ENCODE peak calls at places on chromosomes 5 and 9, in eight cellular contexts. D is fibroblast of lung, J is foreskin fibroblast, H is glutamatergic neuron, C is astrocyte of the spinal cord, B is bronchial epithelial cell, Q is GM10248, E is WTC11. O is an unnamed sample.
A peak's percentile ranks its signal among the peaks of the same experiment; 100 is the strongest.

GRCh38 chr5:83378624-83379259 is 92.8 kb upstream of the VCAN start:
- DNase-seq in D (no peak), J (no peak), H (no peak), C (no peak), B (no peak), Q (no peak), E (no peak), O (no peak)

GRCh38 chr5:119022017-119022745 is 33.8 kb upstream of the DTWD2 start:
- DNase-seq in D (peak; percentile 71), J (peak; percentile 61), H (no peak), C (peak; percentile 62), B (peak; percentile 58), Q (peak; percentile 38), E (no peak), O (no peak)

GRCh38 chr5:113520429-113520828 is 6.9 kb downstream of the YTHDC2 start:
- DNase-seq in D (peak; percentile 47), J (peak; percentile 63), H (no peak), C (peak; percentile 39), B (peak; percentile 44), Q (peak; percentile 24), E (no peak), O (no peak)

GRCh38 chr5:151213803-151214613 is 9.9 kb downstream of the CCDC69 start:
- DNase-seq in D (peak; percentile 53), J (peak; percentile 25), H (no peak), C (no peak), B (peak; percentile 47), Q (peak; percentile 90), E (peak; percentile 40), O (no peak)

GRCh38 chr5:98750693-98751092 is 22.8 kb upstream of the RGMB start:
- DNase-seq in D (no peak), J (no peak), H (no peak), C (no peak), B (peak; percentile 36), Q (no peak), E (peak; percentile 52), O (peak; percentile 21)

GRCh38 chr5:15013654-15014463 is 142.3 kb upstream of the ANKH start:
- DNase-seq in D (peak; percentile 84), J (peak; percentile 81), H (no peak), C (peak; percentile 85), B (peak; percentile 72), Q (peak; percentile 35), E (no peak), O (peak; percentile 17)

GRCh38 chr5:75265731-75266130 is 29.1 kb upstream of the ANKRD31 start:
- DNase-seq in D (peak; percentile 53), J (peak; percentile 58), H (no peak), C (peak; percentile 44), B (peak; percentile 59), Q (peak; percentile 20), E (no peak), O (no peak)

GRCh38 chr5:61004448-61004847 is 59.4 kb downstream of the NDUFAF2 start:
- DNase-seq in D (no peak), J (no peak), H (no peak), C (peak; percentile 19), B (no peak), Q (no peak), E (no peak), O (no peak)

GRCh38 chr5:76422742-76423141 is 19.7 kb downstream of the IQGAP2 start:
- DNase-seq in D (no peak), J (no peak), H (no peak), C (no peak), B (no peak), Q (no peak), E (no peak), O (no peak)

GRCh38 chr5:18270635-18271338 is 636.5 kb downstream of the TAF11L14 start:
- DNase-seq in D (no peak), J (no peak), H (no peak), C (no peak), B (peak; percentile 65), Q (no peak), E (no peak), O (no peak)

GRCh38 chr5:135395451-135395850 is 3.6 kb downstream of the MACROH2A1 start:
- DNase-seq in D (no peak), J (no peak), H (no peak), C (no peak), B (no peak), Q (peak; percentile 6), E (no peak), O (no peak)

GRCh38 chr5:78757269-78758053 is 108.9 kb upstream of the LHFPL2 start:
- DNase-seq in D (peak; percentile 69), J (peak; percentile 93), H (no peak), C (peak; percentile 68), B (no peak), Q (no peak), E (no peak), O (no peak)

GRCh38 chr9:89606567-89607311 is 1.9 kb downstream of the GADD45G start:
- DNase-seq in D (peak; percentile 7), J (peak; percentile 12), H (peak; percentile 83), C (no peak), B (peak; percentile 42), Q (no peak), E (peak; percentile 41), O (peak; percentile 54)

GRCh38 chr9:86667307-86667706 is 280.0 kb downstream of the GAS1 start:
- DNase-seq in D (peak; percentile 29), J (peak; percentile 70), H (no peak), C (peak; percentile 73), B (no peak), Q (no peak), E (no peak), O (no peak)

GRCh38 chr5:998276-998974 is 10.2 kb upstream of the NKD2 start:
- DNase-seq in D (no peak), J (no peak), H (no peak), C (no peak), B (no peak), Q (no peak), E (peak; percentile 2), O (no peak)

GRCh38 chr5:78624011-78624541 is 24.5 kb downstream of the LHFPL2 start:
- DNase-seq in D (no peak), J (no peak), H (no peak), C (no peak), B (no peak), Q (no peak), E (no peak), O (no peak)

GRCh38 chr9:116434314-116434713 is 252.8 kb upstream of the TRIM32 start:
- DNase-seq in D (no peak), J (no peak), H (no peak), C (no peak), B (no peak), Q (no peak), E (no peak), O (no peak)

GRCh38 chr9:99489043-99489378 is 266.9 kb downstream of the SEC61B start:
- DNase-seq in D (peak; percentile 90), J (peak; percentile 85), H (no peak), C (peak; percentile 32), B (peak; percentile 21), Q (no peak), E (no peak), O (no peak)

GRCh38 chr9:124558777-124559470 is 51.7 kb upstream of the NR5A1 start:
- DNase-seq in D (no peak), J (no peak), H (no peak), C (no peak), B (no peak), Q (no peak), E (no peak), O (no peak)

GRCh38 chr5:114367029-114367428 is 5.2 kb downstream of the KCNN2 start:
- DNase-seq in D (peak; percentile 36), J (peak; percentile 50), H (no peak), C (no peak), B (peak; percentile 10), Q (no peak), E (no peak), O (no peak)

GRCh38 chr9:95341262-95342011 is 23.9 kb upstream of the FANCC start:
- DNase-seq in D (peak; percentile 65), J (peak; percentile 44), H (no peak), C (no peak), B (peak; percentile 13), Q (no peak), E (peak; percentile 25), O (no peak)

GRCh38 chr5:1107167-1108007 is 4.5 kb downstream of the SLC12A7 start:
- DNase-seq in D (no peak), J (no peak), H (no peak), C (no peak), B (no peak), Q (no peak), E (no peak), O (no peak)

GRCh38 chr9:111974092-111974681 is 77.6 kb downstream of the UGCG start:
- DNase-seq in D (peak; percentile 58), J (peak; percentile 86), H (no peak), C (peak; percentile 59), B (peak; percentile 76), Q (no peak), E (no peak), O (no peak)

GRCh38 chr9:5858833-5859232 is 25.9 kb upstream of the ERMP1 start:
- DNase-seq in D (no peak), J (no peak), H (no peak), C (no peak), B (no peak), Q (no peak), E (no peak), O (no peak)
- TF ChIP-seq CTCF in D (no peak), J (no peak), H (no peak), C (no peak), B (no peak), Q (no peak), E (no peak), O (no peak)

DNA sequence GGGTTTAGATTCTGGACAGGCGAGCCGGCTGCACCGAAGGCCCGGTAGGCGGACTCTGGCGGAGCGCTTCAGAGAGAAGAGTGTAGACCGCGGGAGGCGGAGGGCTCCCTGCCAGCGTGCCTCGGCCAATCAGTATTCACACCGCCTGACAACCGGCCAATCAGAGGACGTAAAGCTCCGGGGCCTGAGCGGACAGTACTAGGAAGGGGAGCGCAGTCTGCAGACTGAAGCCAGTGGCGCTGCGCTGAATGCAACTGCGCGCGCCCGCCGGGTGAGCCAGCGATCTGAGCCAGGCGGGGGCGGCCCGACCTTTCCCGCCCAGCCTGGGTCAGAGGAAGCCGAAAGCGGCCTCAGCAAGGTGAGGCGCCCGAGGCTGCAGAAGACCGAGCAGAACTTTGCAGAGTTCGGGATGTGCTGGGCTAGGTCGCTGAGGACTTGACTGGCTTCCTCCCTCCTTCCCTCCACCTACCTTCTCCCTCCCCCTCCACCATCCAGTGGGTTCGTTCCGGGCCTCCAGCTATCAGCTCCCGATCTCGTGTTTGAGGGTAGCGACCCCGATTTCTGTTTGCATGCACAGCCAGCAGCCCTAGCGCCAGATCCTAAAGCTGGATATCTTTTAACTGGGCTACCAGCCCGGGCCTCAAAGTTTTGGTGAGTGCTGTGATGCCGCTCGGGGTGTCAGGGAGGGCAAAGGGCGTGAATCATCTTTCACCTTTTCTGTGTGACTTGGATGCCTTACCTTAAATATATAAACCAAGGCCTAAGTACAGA is at the start of gene DMRT2:
- DNase-seq in D (peak; percentile 25), J (peak; percentile 92), H (peak; percentile 93), C (peak; percentile 48), B (peak; percentile 91), Q (peak; percentile 64), E (peak; percentile 95), O (peak; percentile 91)
- TF ChIP-seq CTCF in D (no peak), J (no peak), H (no peak), C (no peak), B (peak; percentile 9), Q (no peak), E (no peak), O (no peak)

GRCh38 chr9:128632066-128632465 is 24.6 kb downstream of the DYNC2I2 start:
- DNase-seq in D (no peak), J (no peak), H (no peak), C (no peak), B (no peak), Q (no peak), E (no peak), O (no peak)
- TF ChIP-seq CTCF in D (no peak), J (no peak), H (no peak), C (no peak), B (no peak), Q (no peak), E (no peak), O (no peak)

GRCh38 chr9:114098660-114099522 is at the start of gene KIF12:
- DNase-seq in D (no peak), J (peak; percentile 21), H (peak; percentile 73), C (no peak), B (no peak), Q (no peak), E (peak; percentile 89), O (peak; percentile 37)
- TF ChIP-seq CTCF in D (no peak), J (no peak), H (no peak), C (no peak), B (no peak), Q (no peak), E (no peak), O (no peak)

O was measured in endothelial cell.